ENCODE peak calls at places on chromosomes 11 and 22, in seven cellular contexts. L is IMR-90, P is transverse colon, C is fibroblast of lung, J is cardiac muscle cell, F is GM12878, W is uterus. M is an unnamed sample. For H3K36me3, the result is how much of the 10 kb centered on the place peaks cover.

GRCh38 chr11:122628691-122629555 is 26.6 kb upstream of the UBASH3B start:
- DNase-seq in C (peak), L (peak), P (peak), F (no peak), J (peak), W (peak), M (no peak)

GRCh38 chr11:133903875-133904817 is 52.6 kb downstream of the IGSF9B start:
- DNase-seq in C (no peak), P (no peak), J (no peak), F (no peak), L (no peak), W (no peak), M (no peak)

GRCh38 chr11:129352627-129353026 is 23.0 kb upstream of the BARX2 start:
- DNase-seq in W (no peak), P (no peak), C (no peak), J (no peak), L (no peak), F (no peak), M (no peak)

GRCh38 chr11:2295971-2296912 is 5.5 kb downstream of the C11orf21 start:
- DNase-seq in P (no peak), F (no peak), C (no peak), W (no peak), J (no peak), L (no peak), M (no peak)

GRCh38 chr11:112797653-112798293 is 163.4 kb upstream of the NCAM1 start:
- DNase-seq in L (no peak), J (peak), C (peak), F (no peak), W (no peak), P (no peak), M (peak)

GRCh38 chr11:205221-206001 is 1.8 kb downstream of the BET1L start:
- DNase-seq in L (no peak), W (peak), J (no peak), F (no peak), C (no peak), P (no peak), M (no peak)

GRCh38 chr22:35023692-35024363 is 42.1 kb upstream of the ISX start:
- DNase-seq in W (peak), F (no peak), L (no peak), C (peak), J (peak), P (peak), M (peak)

GRCh38 chr11:60978546-60979380 is 7.3 kb downstream of the CD6 start:
- DNase-seq in F (peak), C (no peak), J (peak), P (no peak), L (no peak), W (no peak), M (no peak)

GRCh38 chr11:15770798-15771414 is 585.4 kb downstream of the SOX6 start:
- DNase-seq in W (peak), F (no peak), J (peak), L (peak), P (peak), C (peak), M (no peak)

GRCh38 chr11:91996526-91996925 is 228.1 kb upstream of the FAT3 start:
- DNase-seq in W (no peak), L (no peak), C (no peak), F (no peak), P (no peak), J (no peak), M (no peak)

GRCh38 chr11:118845369-118845768 is 38.3 kb upstream of the CXCR5 start:
- DNase-seq in C (peak), F (no peak), W (no peak), P (no peak), L (peak), J (peak), M (no peak)

GRCh38 chr22:46946383-46946965 is 184.0 kb downstream of the TBC1D22A start:
- DNase-seq in F (no peak), J (no peak), P (no peak), C (no peak), W (no peak), L (no peak), M (no peak)

GRCh38 chr22:33112606-33113005 is 54.4 kb upstream of the SYN3 start:
- DNase-seq in J (no peak), L (no peak), F (peak), W (no peak), P (no peak), C (no peak), M (peak)

GRCh38 chr11:86469491-86470388 is 95.1 kb downstream of the CCDC81 start:
- DNase-seq in F (no peak), C (no peak), W (no peak), L (no peak), P (no peak), J (peak), M (no peak)

GRCh38 chr22:17423616-17424015 is 54.4 kb downstream of the CECR2 start:
- DNase-seq in W (no peak), P (no peak), F (no peak), L (no peak), C (no peak), J (no peak), M (no peak)

GRCh38 chr11:79400717-79401330 is 40.0 kb downstream of the TENM4 start:
- DNase-seq in L (peak), F (no peak), P (peak), W (no peak), C (peak), J (peak), M (no peak)

GRCh38 chr22:42699281-42699681 is 21.4 kb downstream of the A4GALT start:
- DNase-seq in P (no peak), J (no peak), W (no peak), C (no peak), F (no peak), L (no peak), M (no peak)

GRCh38 chr11:69525516-69526452 is 44.3 kb downstream of the LINC01488 start:
- DNase-seq in P (no peak), C (no peak), F (no peak), J (no peak), W (no peak), L (no peak), M (no peak)

GRCh38 chr11:61058583-61059259 is 43.6 kb upstream of the CD5 start:
- DNase-seq in L (no peak), P (no peak), J (no peak), F (no peak), W (no peak), C (no peak), M (no peak)

GRCh38 chr22:44305888-44306287 is 6.9 kb downstream of the SHISAL1 start:
- DNase-seq in L (no peak), C (no peak), W (peak), P (peak), J (no peak), F (no peak), M (no peak)

GRCh38 chr22:44309647-44310046 is 3.1 kb downstream of the SHISAL1 start:
- DNase-seq in J (peak), L (no peak), W (no peak), F (no peak), C (peak), P (no peak), M (no peak)

GRCh38 chr22:44305455-44305854 is 7.3 kb downstream of the SHISAL1 start:
- DNase-seq in P (no peak), F (no peak), C (no peak), W (no peak), L (no peak), J (no peak), M (no peak)

GRCh38 chr22:44309137-44309536 is 3.6 kb downstream of the SHISAL1 start:
- DNase-seq in L (peak), F (no peak), C (peak), W (peak), J (peak), P (peak), M (no peak)

DNA sequence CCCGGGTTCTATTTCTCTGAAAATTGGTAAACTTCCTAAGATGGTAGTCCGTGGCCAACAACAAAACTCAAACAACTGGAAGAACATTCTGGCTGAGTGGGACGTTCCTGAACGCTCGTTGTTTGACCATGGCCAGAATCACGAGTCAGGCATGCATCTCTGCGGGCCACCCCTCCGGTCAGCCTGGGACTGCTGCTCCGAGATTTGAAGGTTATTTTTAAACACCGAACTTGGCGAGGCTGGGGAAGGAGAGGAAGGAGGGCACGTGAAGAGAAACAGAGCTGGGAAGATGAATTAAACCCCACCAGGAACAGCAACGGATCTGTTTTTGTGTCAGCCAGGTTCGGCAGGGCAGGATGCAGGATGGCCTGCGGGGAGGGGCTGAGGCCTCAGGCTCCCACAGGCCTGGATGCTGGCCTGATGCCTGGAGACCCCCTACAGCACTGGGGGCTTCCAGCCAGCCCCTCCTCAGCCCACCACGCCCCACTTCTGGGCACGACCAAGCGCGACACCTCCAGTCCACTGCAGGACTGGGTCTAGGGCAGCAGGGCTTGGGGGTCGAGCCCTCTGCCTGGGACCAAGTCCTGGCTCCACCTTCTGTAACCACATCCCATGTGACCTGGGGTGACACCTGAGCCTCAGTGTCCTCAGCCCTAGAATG is 5.1 kb downstream of the SHISAL1 start:
- DNase-seq in W (peak), P (no peak), F (no peak), C (no peak), J (no peak), L (peak), M (no peak)
- H3K4me3 ChIP-seq in W (no peak), P (no peak), F (no peak), C (no peak), J (no peak), L (no peak), M (no peak)

GRCh38 chr22:19700790-19701419 is 13.4 kb upstream of the SEPTIN5 start:
- DNase-seq in F (no peak), J (no peak), P (no peak), W (no peak), C (no peak), L (no peak), M (no peak)
- H3K36me3 ChIP-seq in F (under half), J (under half), P (under half), W (under half), C (under half), L (under half), M (under half)

DNA sequence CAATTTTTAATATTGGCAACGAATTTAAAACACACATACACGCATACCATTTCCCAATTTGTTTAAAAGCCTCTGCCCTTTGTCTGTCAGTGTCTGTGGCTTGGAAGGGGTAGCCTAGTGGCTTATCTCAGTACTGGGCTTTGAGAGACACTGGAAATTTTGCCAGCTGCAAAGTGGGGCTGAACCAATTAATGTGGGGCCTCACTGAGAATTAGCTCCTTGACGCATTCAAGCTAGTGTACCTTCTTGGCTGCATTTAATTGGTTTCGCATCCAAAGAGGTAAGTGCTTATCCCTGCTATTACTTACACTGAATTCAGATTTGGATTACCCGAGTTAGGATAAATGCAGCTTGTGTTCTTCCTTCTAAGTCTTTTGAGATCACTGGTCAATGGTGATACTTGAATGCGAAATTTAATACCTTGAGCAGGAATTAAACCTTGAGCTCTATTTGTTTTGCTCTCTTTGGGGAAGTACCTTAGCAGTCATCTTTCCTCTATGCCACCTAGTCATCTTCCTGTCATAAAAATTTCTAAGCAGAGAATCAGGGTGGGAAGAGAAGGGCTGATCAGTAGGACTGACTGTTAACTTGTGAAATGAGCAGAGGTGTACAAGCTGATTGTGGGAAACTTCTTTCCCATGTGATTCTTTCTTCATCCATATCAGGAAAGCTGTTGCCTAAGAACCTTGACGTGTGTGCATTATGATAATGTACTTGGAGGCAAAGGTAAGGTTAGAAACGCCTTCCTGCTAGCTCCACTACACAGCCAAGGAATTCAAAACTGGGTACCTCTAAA is 187.7 kb upstream of the E2F8 start:
- DNase-seq in J (no peak), W (no peak), L (peak), F (no peak), P (no peak), C (no peak), M (no peak)
- TF ChIP-seq CTCF in J (no peak), W (no peak), L (no peak), F (no peak), P (no peak), C (no peak), M (no peak)

DNA sequence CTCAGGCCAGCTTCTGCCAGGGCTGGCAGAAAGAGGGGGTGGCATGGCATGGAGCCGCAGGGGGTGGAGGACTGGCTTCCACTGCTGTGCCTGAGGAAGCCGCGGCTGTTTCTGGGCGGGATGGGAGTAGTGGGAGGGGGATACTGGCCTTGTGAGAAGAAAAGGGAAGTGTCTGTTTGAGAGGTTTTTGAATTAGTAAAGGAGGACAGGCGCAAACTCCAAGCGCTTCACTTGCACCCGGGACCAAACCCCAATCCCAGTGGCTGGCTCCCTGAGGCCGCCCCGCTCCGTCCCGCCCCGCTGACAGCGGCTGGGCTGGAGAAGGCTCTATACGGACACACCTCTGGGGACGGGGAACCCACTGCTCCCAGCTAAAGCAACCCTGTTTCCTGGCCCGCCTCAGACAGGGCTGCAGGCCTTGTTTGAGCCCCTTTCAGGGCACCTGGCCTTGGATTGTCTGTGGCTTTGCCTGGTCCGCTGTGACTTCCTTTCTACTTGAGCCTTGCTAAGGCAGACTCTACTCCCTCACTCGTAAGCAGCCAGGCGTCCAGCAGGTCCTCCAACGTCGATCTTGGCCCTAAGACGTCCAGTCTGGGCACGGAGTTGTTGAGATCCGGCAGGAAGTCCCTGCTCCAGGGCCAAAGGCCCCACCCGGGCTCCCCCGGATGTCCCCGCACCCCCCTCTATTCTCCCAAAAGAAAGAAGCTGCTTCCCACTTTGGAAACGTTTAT is 2.2 kb downstream of the APOA1 start:
- DNase-seq in C (no peak), J (no peak), F (no peak), W (no peak), L (no peak), P (no peak), M (no peak)
- H3K4me3 ChIP-seq in C (peak), J (no peak), F (peak), W (peak), L (no peak), P (peak), M (peak)

DNA sequence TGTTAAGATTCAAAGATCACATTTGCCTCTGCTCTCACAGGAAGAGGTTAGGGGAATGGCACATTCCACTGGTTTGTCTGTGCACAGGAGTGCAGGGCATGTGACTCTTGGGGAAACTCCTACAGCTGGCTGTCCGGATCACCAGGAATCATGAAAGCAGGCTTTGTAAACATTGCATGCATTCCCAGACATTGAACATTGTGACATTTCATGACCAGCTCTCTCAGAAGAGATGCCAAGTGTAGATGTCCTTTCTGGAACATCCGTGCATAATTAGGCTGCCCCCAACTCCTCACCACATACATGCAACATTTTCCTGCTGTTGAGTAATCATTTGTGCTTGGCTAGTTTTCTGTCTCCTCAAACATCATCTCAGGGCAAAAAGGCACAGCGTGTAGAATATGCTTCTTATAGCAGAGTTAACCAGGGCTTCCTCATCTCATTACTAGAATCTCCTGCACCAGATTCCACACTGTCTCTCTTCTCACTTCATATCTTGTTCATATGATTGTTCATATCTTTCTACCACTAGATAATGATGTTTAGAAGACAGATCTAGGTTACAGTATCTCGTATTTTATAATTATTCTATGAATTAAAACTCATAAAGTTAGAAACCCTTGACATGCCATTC is 694.7 kb downstream of the NTM start:
- DNase-seq in C (peak), P (no peak), J (peak), F (no peak), W (no peak), L (peak), M (no peak)
- H3K36me3 ChIP-seq in C (under half), P (under half), J (under half), F (under half), W (under half), L (under half), M (under half)

M was measured in GM06990.